ENCODE peak calls at places on chromosomes 4 and X, in eight cellular contexts. E is SK-N-SH; R is tibial nerve; O is trophoblast cell; U is PC-9; L is DND-41; X is naive thymus-derived CD4-positive, alpha-beta T cell; T is right cardiac atrium. N is an unnamed sample. For H3K4me1, the result is how much of the 10 kb centered on the place peaks cover.

GRCh38 chr4:47623916-47624554 is 139.0 kb downstream of the ATP10D start:
- DNase-seq in E (no peak), R (no peak), O (no peak), U (no peak), L (no peak), X (no peak), T (no peak), N (no peak)

GRCh38 chrX:38112566-38112965 is 106.2 kb downstream of the SYTL5 start:
- DNase-seq in E (no peak), R (no peak), O (no peak), U (no peak), L (no peak), X (no peak), T (no peak), N (no peak)

GRCh38 chr4:7073526-7074390 is 5.9 kb upstream of the GRPEL1 start:
- DNase-seq in E (peak), R (no peak), O (peak), U (peak), L (peak), X (no peak), T (no peak), N (peak)

GRCh38 chrX:110086916-110087484 is 84.1 kb downstream of the TMEM164 start:
- DNase-seq in E (no peak), R (no peak), O (peak), U (peak), L (no peak), X (no peak), T (no peak), N (peak)

GRCh38 chr4:173420324-173420752 is 21.4 kb upstream of the SCRG1 start:
- DNase-seq in E (peak), R (no peak), O (peak), U (no peak), L (no peak), X (peak), T (no peak), N (peak)

GRCh38 chrX:74382613-74383012 is 38.7 kb upstream of the SLC16A2 start:
- DNase-seq in E (peak), R (peak), O (peak), U (peak), L (peak), X (peak), T (peak), N (peak)

GRCh38 chrX:46180258-46180687 is 364.9 kb downstream of the ZNF674 start:
- DNase-seq in E (no peak), R (no peak), O (no peak), U (peak), L (peak), X (no peak), T (no peak), N (peak)

GRCh38 chr4:138235419-138235952 is 6.7 kb downstream of the SLC7A11 start:
- DNase-seq in E (peak), R (no peak), O (peak), U (no peak), L (no peak), X (no peak), T (no peak), N (no peak)

GRCh38 chrX:72100824-72101351 is 30.8 kb downstream of the RTL5 start:
- DNase-seq in E (no peak), R (no peak), O (peak), U (no peak), L (peak), X (peak), T (peak), N (no peak)

GRCh38 chr4:118968006-118968405 is 79.4 kb downstream of the SYNPO2 start:
- DNase-seq in E (no peak), R (peak), O (peak), U (peak), L (peak), X (no peak), T (peak), N (peak)

GRCh38 chrX:154714925-154715324 is 36.0 kb downstream of the GAB3 start:
- DNase-seq in E (peak), R (no peak), O (peak), U (peak), L (peak), X (peak), T (no peak), N (no peak)

GRCh38 chr4:88275516-88275915 is 8.8 kb downstream of the PPM1K start:
- DNase-seq in E (no peak), R (no peak), O (no peak), U (no peak), L (no peak), X (no peak), T (no peak), N (no peak)

GRCh38 chr4:24747234-24747975 is 48.0 kb upstream of the SOD3 start:
- DNase-seq in E (no peak), R (no peak), O (peak), U (no peak), L (no peak), X (no peak), T (no peak), N (peak)

GRCh38 chr4:77072195-77072753 is 3.5 kb downstream of the CCNI start:
- DNase-seq in E (no peak), R (no peak), O (peak), U (peak), L (no peak), X (no peak), T (no peak), N (no peak)

GRCh38 chrX:129686422-129686948 is 31.7 kb upstream of the APLN start:
- DNase-seq in E (no peak), R (no peak), O (no peak), U (no peak), L (no peak), X (no peak), T (peak), N (no peak)

GRCh38 chr4:104749062-104749461 is 254.4 kb upstream of the CXXC4 start:
- DNase-seq in E (no peak), R (no peak), O (no peak), U (no peak), L (no peak), X (no peak), T (no peak), N (no peak)

GRCh38 chr4:3770323-3771166 is 4.4 kb downstream of the ADRA2C start:
- DNase-seq in E (no peak), R (no peak), O (no peak), U (no peak), L (no peak), X (no peak), T (peak), N (no peak)

GRCh38 chr4:187380181-187380581 is 615.4 kb upstream of the ZFP42 start:
- DNase-seq in E (no peak), R (no peak), O (peak), U (peak), L (no peak), X (no peak), T (no peak), N (no peak)

GRCh38 chr4:126445596-126445995 is 1130.8 kb downstream of the FAT4 start:
- DNase-seq in E (no peak), R (no peak), O (no peak), U (no peak), L (no peak), X (no peak), T (no peak), N (no peak)

GRCh38 chr4:63275491-63275890 is 1133.8 kb downstream of the TECRL start:
- DNase-seq in E (no peak), R (no peak), O (no peak), U (no peak), L (no peak), X (no peak), T (peak), N (no peak)

GRCh38 chr4:108355523-108356208 is 186.9 kb upstream of the LEF1 start:
- DNase-seq in E (peak), R (no peak), O (no peak), U (no peak), L (peak), X (peak), T (no peak), N (no peak)

GRCh38 chr4:15893967-15894366 is 44.6 kb downstream of the FGFBP1 start:
- DNase-seq in E (no peak), R (no peak), O (peak), U (peak), L (no peak), X (no peak), T (no peak), N (peak)

GRCh38 chrX:48938721-48939416 is 18.5 kb downstream of the OTUD5 start:
- DNase-seq in E (no peak), R (no peak), O (no peak), U (no peak), L (peak), X (peak), T (no peak), N (no peak)

GRCh38 chr4:107034091-107034698 is 1.9 kb downstream of the DKK2 start:
- DNase-seq in E (peak), R (peak), O (peak), U (no peak), L (no peak), X (no peak), T (peak), N (peak)

GRCh38 chr4:185205697-185206342 is 2.0 kb upstream of the CFAP97 start:
- DNase-seq in E (no peak), R (no peak), O (no peak), U (no peak), L (no peak), X (no peak), T (no peak), N (peak)

GRCh38 chr4:173522160-173522873 is 7.7 kb downstream of the HAND2 start:
- DNase-seq in E (peak), R (peak), O (peak), U (no peak), L (no peak), X (no peak), T (peak), N (no peak)

GRCh38 chr4:107148922-107149321 is 112.8 kb upstream of the DKK2 start:
- DNase-seq in E (no peak), R (no peak), O (no peak), U (no peak), L (no peak), X (no peak), T (no peak), N (no peak)

GRCh38 chrX:97021680-97022079 is 138.0 kb downstream of the RPA4 start:
- DNase-seq in E (no peak), R (no peak), O (no peak), U (no peak), L (no peak), X (no peak), T (no peak), N (no peak)

GRCh38 chr4:147247577-147247976 is 233.3 kb upstream of the EDNRA start:
- DNase-seq in E (no peak), R (no peak), O (no peak), U (no peak), L (no peak), X (no peak), T (no peak), N (no peak)

GRCh38 chrX:1597345-1598020 is 6.1 kb downstream of the AKAP17A start:
- DNase-seq in E (no peak), R (peak), O (no peak), U (no peak), L (no peak), X (no peak), T (no peak), N (no peak)

GRCh38 chr4:111945014-111945413 is 200.2 kb upstream of the FAM241A start:
- DNase-seq in E (no peak), R (no peak), O (no peak), U (no peak), L (no peak), X (no peak), T (no peak), N (no peak)

GRCh38 chrX:150913511-150913910 is 15.0 kb upstream of the CD99L2 start:
- DNase-seq in E (no peak), R (no peak), O (no peak), U (no peak), L (no peak), X (no peak), T (no peak), N (peak)

GRCh38 chr4:93748380-93748779 is 80.2 kb upstream of the ATOH1 start:
- DNase-seq in E (no peak), R (no peak), O (peak), U (no peak), L (no peak), X (no peak), T (no peak), N (no peak)

GRCh38 chr4:133095591-133095990 is 53.5 kb upstream of the PCDH10 start:
- DNase-seq in E (no peak), R (no peak), O (no peak), U (no peak), L (no peak), X (no peak), T (no peak), N (no peak)

GRCh38 chr4:121192500-121192899 is 28.4 kb upstream of the TNIP3 start:
- DNase-seq in E (peak), R (no peak), O (peak), U (no peak), L (peak), X (peak), T (no peak), N (peak)

GRCh38 chr4:138005486-138005885 is 236.7 kb downstream of the SLC7A11 start:
- DNase-seq in E (no peak), R (no peak), O (no peak), U (no peak), L (no peak), X (no peak), T (no peak), N (no peak)

GRCh38 chrX:40773809-40774208 is 38.5 kb upstream of the MED14 start:
- DNase-seq in E (no peak), R (no peak), O (peak), U (no peak), L (no peak), X (no peak), T (no peak), N (peak)

GRCh38 chr4:102404551-102404969 is 59.3 kb upstream of the SLC39A8 start:
- DNase-seq in E (no peak), R (no peak), O (no peak), U (no peak), L (no peak), X (no peak), T (no peak), N (no peak)

GRCh38 chr4:102405706-102406510 is 60.6 kb upstream of the SLC39A8 start:
- DNase-seq in E (no peak), R (no peak), O (no peak), U (no peak), L (no peak), X (no peak), T (no peak), N (no peak)

GRCh38 chr4:102402223-102402622 is 56.9 kb upstream of the SLC39A8 start:
- DNase-seq in E (no peak), R (no peak), O (no peak), U (no peak), L (no peak), X (no peak), T (no peak), N (no peak)

GRCh38 chr4:102400898-102401297 is 55.6 kb upstream of the SLC39A8 start:
- DNase-seq in E (no peak), R (no peak), O (no peak), U (no peak), L (no peak), X (no peak), T (no peak), N (no peak)

GRCh38 chr4:102403115-102403514 is 57.8 kb upstream of the SLC39A8 start:
- DNase-seq in E (no peak), R (no peak), O (no peak), U (no peak), L (no peak), X (no peak), T (no peak), N (no peak)
- H3K4me3 ChIP-seq in E (no peak), R (no peak), O (no peak), U (no peak), L (no peak), X (no peak), T (no peak), N (no peak)

DNA sequence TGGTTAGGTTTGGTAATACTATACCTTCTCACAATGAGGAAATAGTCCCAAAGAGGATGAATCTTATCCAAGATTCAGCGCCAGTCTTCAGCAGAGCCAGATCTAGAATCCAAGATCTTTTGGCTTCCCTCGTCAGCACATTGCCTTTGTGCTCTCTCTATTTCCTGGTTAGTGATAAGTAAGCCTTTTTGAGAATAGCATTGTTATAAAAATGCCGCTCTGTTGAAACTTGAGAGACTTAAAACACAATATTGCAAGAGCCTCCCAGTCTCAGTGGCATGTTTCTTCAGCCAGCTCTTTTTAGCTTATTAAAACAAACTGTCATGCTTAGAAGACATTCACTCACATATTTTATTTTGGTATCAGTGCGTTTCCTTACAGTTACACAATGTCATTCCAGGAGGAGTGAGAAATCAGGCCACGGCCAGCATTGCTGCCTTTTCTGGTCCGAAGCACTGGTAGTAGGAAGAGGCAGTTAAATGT is 141.4 kb downstream of the KLHL8 start:
- DNase-seq in E (no peak), R (no peak), O (peak), U (no peak), L (no peak), X (no peak), T (peak), N (peak)
- H3K4me1 ChIP-seq in E (under half), R (under half), O (under half), U (under half), L (under half), X (under half), T (under half), N (under half)

GRCh38 chrX:115584715-115585114 is 23.7 kb downstream of the PLS3 start:
- DNase-seq in E (no peak), R (no peak), O (no peak), U (no peak), L (no peak), X (no peak), T (no peak), N (no peak)

GRCh38 chrX:115591420-115591819 is 30.4 kb downstream of the PLS3 start:
- DNase-seq in E (no peak), R (no peak), O (peak), U (no peak), L (no peak), X (no peak), T (no peak), N (no peak)

GRCh38 chrX:115589419-115589818 is 28.4 kb downstream of the PLS3 start:
- DNase-seq in E (no peak), R (no peak), O (no peak), U (no peak), L (no peak), X (no peak), T (no peak), N (no peak)

GRCh38 chrX:115591856-115592842 is 31.2 kb downstream of the PLS3 start:
- DNase-seq in E (no peak), R (no peak), O (no peak), U (no peak), L (no peak), X (no peak), T (no peak), N (no peak)

GRCh38 chrX:115588180-115588579 is 27.2 kb downstream of the PLS3 start:
- DNase-seq in E (no peak), R (no peak), O (no peak), U (no peak), L (no peak), X (no peak), T (no peak), N (no peak)
- H3K27ac ChIP-seq in E (no peak), R (no peak), O (no peak), U (no peak), L (no peak), X (no peak), T (no peak), N (no peak)

GRCh38 chrX:53223068-53223693 is 1.8 kb downstream of the KDM5C start:
- DNase-seq in E (no peak), R (no peak), O (no peak), U (peak), L (no peak), X (no peak), T (no peak), N (no peak)
- H3K4me3 ChIP-seq in E (peak), R (peak), O (no peak), U (peak), L (peak), X (peak), T (peak), N (peak)